ENCODE peak calls at places on chromosomes 5 and 9, in six cellular contexts. One of them, this sample, is unnamed.

GRCh38 chr9:77025146-77025545 is 5.7 kb downstream of the FOXB2 start:
- DNase-seq in CD4-positive, alpha-beta T cell: no peak
- DNase-seq in spleen: no peak
- DNase-seq in kidney: no peak
- DNase-seq in pancreas: no peak
- DNase-seq in uterus: no peak
- DNase-seq in this sample: no peak

GRCh38 chr9:126942369-126942768 is 27.8 kb downstream of the RALGPS1 start:
- DNase-seq in uterus: no peak
- DNase-seq in pancreas: no peak
- DNase-seq in spleen: no peak
- DNase-seq in kidney: no peak
- DNase-seq in CD4-positive, alpha-beta T cell: no peak
- DNase-seq in this sample: no peak

GRCh38 chr5:141369994-141370848 is at the start of gene PCDHGB3:
- DNase-seq in kidney: no peak
- DNase-seq in pancreas: no peak
- DNase-seq in spleen: no peak
- DNase-seq in CD4-positive, alpha-beta T cell: no peak
- DNase-seq in uterus: no peak
- DNase-seq in this sample: no peak

GRCh38 chr5:150485770-150486401 is 22.0 kb upstream of the NDST1 start:
- DNase-seq in CD4-positive, alpha-beta T cell: no peak
- DNase-seq in kidney: peak
- DNase-seq in spleen: no peak
- DNase-seq in pancreas: peak
- DNase-seq in uterus: peak
- DNase-seq in this sample: no peak

GRCh38 chr5:60055168-60055567 is 161.6 kb upstream of the PDE4D start:
- DNase-seq in spleen: no peak
- DNase-seq in pancreas: no peak
- DNase-seq in uterus: no peak
- DNase-seq in CD4-positive, alpha-beta T cell: no peak
- DNase-seq in kidney: no peak
- DNase-seq in this sample: no peak

GRCh38 chr9:126499005-126499910 is 114.5 kb upstream of the LMX1B start:
- DNase-seq in spleen: peak
- DNase-seq in CD4-positive, alpha-beta T cell: peak
- DNase-seq in pancreas: no peak
- DNase-seq in kidney: peak
- DNase-seq in uterus: peak
- DNase-seq in this sample: no peak

GRCh38 chr9:120388000-120388855 is 191.7 kb downstream of the CDK5RAP2 start:
- DNase-seq in uterus: no peak
- DNase-seq in pancreas: no peak
- DNase-seq in spleen: no peak
- DNase-seq in CD4-positive, alpha-beta T cell: no peak
- DNase-seq in kidney: no peak
- DNase-seq in this sample: no peak

GRCh38 chr5:169190860-169191259 is 110.1 kb downstream of the SLIT3 start:
- DNase-seq in CD4-positive, alpha-beta T cell: no peak
- DNase-seq in pancreas: no peak
- DNase-seq in spleen: no peak
- DNase-seq in uterus: no peak
- DNase-seq in kidney: no peak
- DNase-seq in this sample: no peak

GRCh38 chr5:118606940-118607339 is 381.4 kb downstream of the DTWD2 start:
- DNase-seq in uterus: no peak
- DNase-seq in kidney: no peak
- DNase-seq in CD4-positive, alpha-beta T cell: no peak
- DNase-seq in spleen: no peak
- DNase-seq in pancreas: no peak
- DNase-seq in this sample: no peak

GRCh38 chr9:121770415-121771273 is 119.2 kb downstream of the DAB2IP start:
- DNase-seq in pancreas: no peak
- DNase-seq in kidney: peak
- DNase-seq in CD4-positive, alpha-beta T cell: no peak
- DNase-seq in uterus: no peak
- DNase-seq in spleen: peak
- DNase-seq in this sample: no peak

GRCh38 chr5:105817906-105818305 is 1852.8 kb downstream of the EFNA5 start:
- DNase-seq in pancreas: no peak
- DNase-seq in CD4-positive, alpha-beta T cell: no peak
- DNase-seq in kidney: no peak
- DNase-seq in spleen: no peak
- DNase-seq in uterus: no peak
- DNase-seq in this sample: no peak

GRCh38 chr9:29750062-29750461 is 2176.8 kb upstream of the C9orf72 start:
- DNase-seq in uterus: no peak
- DNase-seq in kidney: no peak
- DNase-seq in CD4-positive, alpha-beta T cell: no peak
- DNase-seq in pancreas: no peak
- DNase-seq in spleen: no peak
- DNase-seq in this sample: no peak

GRCh38 chr9:29753638-29754037 is 2180.4 kb upstream of the C9orf72 start:
- DNase-seq in spleen: no peak
- DNase-seq in CD4-positive, alpha-beta T cell: no peak
- DNase-seq in pancreas: no peak
- DNase-seq in kidney: no peak
- DNase-seq in uterus: no peak
- DNase-seq in this sample: no peak

GRCh38 chr9:29751220-29751619 is 2177.9 kb upstream of the C9orf72 start:
- DNase-seq in spleen: no peak
- DNase-seq in kidney: no peak
- DNase-seq in CD4-positive, alpha-beta T cell: no peak
- DNase-seq in pancreas: no peak
- DNase-seq in uterus: no peak
- DNase-seq in this sample: no peak
- H3K27ac ChIP-seq in spleen: no peak
- H3K27ac ChIP-seq in kidney: no peak
- H3K27ac ChIP-seq in CD4-positive, alpha-beta T cell: no peak
- H3K27ac ChIP-seq in pancreas: no peak
- H3K27ac ChIP-seq in uterus: no peak
- H3K27ac ChIP-seq in this sample: no peak

GRCh38 chr9:8457814-8458213 is 658.2 kb upstream of the DMAC1 start:
- DNase-seq in kidney: no peak
- DNase-seq in spleen: no peak
- DNase-seq in pancreas: no peak
- DNase-seq in uterus: no peak
- DNase-seq in CD4-positive, alpha-beta T cell: no peak
- DNase-seq in this sample: no peak

GRCh38 chr9:8457050-8457449 is 657.5 kb upstream of the DMAC1 start:
- DNase-seq in pancreas: no peak
- DNase-seq in kidney: no peak
- DNase-seq in spleen: no peak
- DNase-seq in CD4-positive, alpha-beta T cell: no peak
- DNase-seq in uterus: no peak
- DNase-seq in this sample: no peak

GRCh38 chr9:8451146-8451545 is 651.6 kb upstream of the DMAC1 start:
- DNase-seq in pancreas: no peak
- DNase-seq in CD4-positive, alpha-beta T cell: no peak
- DNase-seq in uterus: no peak
- DNase-seq in spleen: no peak
- DNase-seq in kidney: no peak
- DNase-seq in this sample: no peak

GRCh38 chr9:8456327-8456726 is 656.7 kb upstream of the DMAC1 start:
- DNase-seq in pancreas: no peak
- DNase-seq in uterus: no peak
- DNase-seq in kidney: no peak
- DNase-seq in CD4-positive, alpha-beta T cell: no peak
- DNase-seq in spleen: no peak
- DNase-seq in this sample: no peak
- H3K27ac ChIP-seq in pancreas: no peak
- H3K27ac ChIP-seq in uterus: no peak
- H3K27ac ChIP-seq in kidney: no peak
- H3K27ac ChIP-seq in CD4-positive, alpha-beta T cell: no peak
- H3K27ac ChIP-seq in spleen: no peak
- H3K27ac ChIP-seq in this sample: no peak

DNA sequence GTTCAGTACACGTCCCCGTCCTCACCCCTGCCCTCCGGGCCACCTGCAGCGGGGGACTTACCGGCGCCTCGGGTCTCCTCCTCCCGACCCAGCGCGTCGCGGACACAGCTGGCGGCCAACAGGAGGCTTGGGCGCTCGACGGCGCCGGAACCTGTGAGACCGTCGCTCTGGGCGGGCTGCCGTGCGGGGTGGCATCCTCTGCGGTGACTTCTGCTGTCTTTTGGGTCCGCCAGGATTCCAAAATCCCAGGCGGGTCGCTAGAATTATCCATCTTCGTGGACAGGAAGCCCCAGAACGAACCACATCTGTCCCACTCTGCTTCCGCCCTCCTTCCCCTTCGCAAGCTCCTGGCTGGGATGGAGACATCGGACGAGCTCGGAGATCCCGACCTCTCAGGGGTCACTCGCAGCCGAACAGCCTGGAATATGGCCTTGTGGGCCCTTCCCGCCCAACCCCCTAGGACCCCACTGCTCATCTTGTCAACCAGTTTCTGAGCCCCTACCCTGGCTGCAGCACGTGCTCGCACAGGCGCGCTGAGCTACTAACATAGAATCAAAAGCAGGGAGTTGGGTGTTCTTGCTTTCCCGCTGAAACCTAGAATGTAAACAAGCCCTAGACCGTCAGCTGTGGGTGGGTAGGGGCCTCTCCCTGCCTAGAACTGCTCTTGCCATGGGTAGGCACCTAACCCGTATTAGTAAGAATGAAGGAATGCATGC is 947 bp upstream of the MARCHF3 start:
- DNase-seq in CD4-positive, alpha-beta T cell: no peak
- DNase-seq in pancreas: peak
- DNase-seq in kidney: peak
- DNase-seq in spleen: peak
- DNase-seq in uterus: no peak
- DNase-seq in this sample: no peak
- H3K27ac ChIP-seq in CD4-positive, alpha-beta T cell: peak
- H3K27ac ChIP-seq in pancreas: no peak
- H3K27ac ChIP-seq in kidney: no peak
- H3K27ac ChIP-seq in spleen: peak
- H3K27ac ChIP-seq in uterus: peak
- H3K27ac ChIP-seq in this sample: peak

GRCh38 chr9:38024036-38024681 is 44.9 kb downstream of the SHB start:
- DNase-seq in kidney: no peak
- DNase-seq in uterus: peak
- DNase-seq in CD4-positive, alpha-beta T cell: no peak
- DNase-seq in pancreas: no peak
- DNase-seq in spleen: no peak
- DNase-seq in this sample: no peak

GRCh38 chr9:38020251-38021076 is 48.6 kb downstream of the SHB start:
- DNase-seq in kidney: no peak
- DNase-seq in CD4-positive, alpha-beta T cell: no peak
- DNase-seq in pancreas: no peak
- DNase-seq in uterus: no peak
- DNase-seq in spleen: no peak
- DNase-seq in this sample: no peak

GRCh38 chr9:38022995-38023394 is 46.0 kb downstream of the SHB start:
- DNase-seq in pancreas: peak
- DNase-seq in uterus: no peak
- DNase-seq in spleen: no peak
- DNase-seq in kidney: no peak
- DNase-seq in CD4-positive, alpha-beta T cell: no peak
- DNase-seq in this sample: no peak

GRCh38 chr9:38023661-38024035 is 45.4 kb downstream of the SHB start:
- DNase-seq in CD4-positive, alpha-beta T cell: no peak
- DNase-seq in uterus: no peak
- DNase-seq in spleen: no peak
- DNase-seq in pancreas: no peak
- DNase-seq in kidney: no peak
- DNase-seq in this sample: no peak

GRCh38 chr9:38022203-38022602 is 46.8 kb downstream of the SHB start:
- DNase-seq in pancreas: no peak
- DNase-seq in CD4-positive, alpha-beta T cell: no peak
- DNase-seq in kidney: no peak
- DNase-seq in uterus: no peak
- DNase-seq in spleen: no peak
- DNase-seq in this sample: no peak
- H3K27ac ChIP-seq in pancreas: peak
- H3K27ac ChIP-seq in CD4-positive, alpha-beta T cell: no peak
- H3K27ac ChIP-seq in kidney: no peak
- H3K27ac ChIP-seq in uterus: no peak
- H3K27ac ChIP-seq in spleen: no peak
- H3K27ac ChIP-seq in this sample: no peak

GRCh38 chr5:15951126-15951525 is 228.5 kb downstream of the MARCHF11 start:
- DNase-seq in kidney: no peak
- DNase-seq in spleen: no peak
- DNase-seq in uterus: no peak
- DNase-seq in pancreas: no peak
- DNase-seq in CD4-positive, alpha-beta T cell: no peak
- DNase-seq in this sample: no peak
- H3K27ac ChIP-seq in kidney: no peak
- H3K27ac ChIP-seq in spleen: no peak
- H3K27ac ChIP-seq in uterus: no peak
- H3K27ac ChIP-seq in pancreas: no peak
- H3K27ac ChIP-seq in CD4-positive, alpha-beta T cell: no peak
- H3K27ac ChIP-seq in this sample: no peak

DNA sequence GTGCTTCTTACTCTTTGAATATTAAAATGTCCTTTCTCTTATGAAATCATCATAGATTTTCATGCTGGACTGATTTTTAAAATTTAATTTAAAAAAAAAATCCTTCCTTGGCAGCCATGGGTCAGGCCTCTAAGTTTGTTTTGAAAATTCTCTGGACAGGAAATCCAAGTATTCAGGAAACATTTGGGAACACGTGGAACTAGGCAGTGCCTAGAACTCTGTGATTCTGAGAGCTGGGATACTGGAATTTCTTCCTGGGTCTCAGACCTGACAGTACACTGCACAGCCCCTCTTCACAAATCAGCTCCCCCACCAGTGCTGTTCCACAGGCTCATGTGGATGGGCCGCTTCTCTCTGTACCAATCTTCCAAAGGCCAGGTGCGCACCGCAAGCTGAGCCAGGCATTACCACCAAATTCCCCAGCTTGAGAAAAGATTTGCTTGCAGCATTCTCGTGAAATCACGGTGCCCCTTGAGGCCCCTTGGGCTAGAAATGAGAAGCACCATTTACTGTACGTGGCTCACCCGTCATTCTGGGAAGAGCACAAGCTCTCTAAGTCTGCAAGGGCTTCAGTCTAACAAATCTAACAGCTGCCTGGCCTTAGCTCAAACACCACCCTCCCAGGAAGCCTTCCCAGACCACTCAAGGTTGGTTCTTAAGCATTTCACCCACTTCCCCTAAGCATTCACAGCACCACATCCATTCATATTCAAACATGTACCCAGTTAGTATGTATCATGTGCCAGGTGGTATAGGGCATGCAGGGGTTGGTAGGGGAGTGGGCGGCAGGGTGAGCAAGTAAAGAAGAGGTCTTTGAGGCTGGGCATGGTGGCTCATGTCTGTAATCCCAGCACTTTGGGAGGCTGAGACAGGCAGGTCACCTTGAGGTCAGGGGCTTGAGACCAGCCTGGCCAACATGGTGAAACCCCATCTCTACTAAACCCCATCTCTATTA is 26.5 kb downstream of the B4GALT1 start:
- DNase-seq in uterus: no peak
- DNase-seq in kidney: no peak
- DNase-seq in spleen: no peak
- DNase-seq in pancreas: no peak
- DNase-seq in CD4-positive, alpha-beta T cell: no peak
- DNase-seq in this sample: no peak
- H3K27ac ChIP-seq in uterus: peak
- H3K27ac ChIP-seq in kidney: peak
- H3K27ac ChIP-seq in spleen: peak
- H3K27ac ChIP-seq in pancreas: no peak
- H3K27ac ChIP-seq in CD4-positive, alpha-beta T cell: peak
- H3K27ac ChIP-seq in this sample: peak

This sample was measured in thoracic aorta.